ENCODE peak calls at places on chromosomes 1 and 21, in six cellular contexts. P, Z, N, U, J and K are unnamed samples.

GRCh38 chr1:2504224-2504948 is 22.0 kb downstream of the PANK4 start:
- DNase-seq in P (no peak), Z (no peak), N (no peak), U (no peak), J (no peak), K (no peak)

GRCh38 chr1:19345391-19345790 is 33.3 kb downstream of the SLC66A1 start:
- DNase-seq in P (no peak), Z (no peak), N (no peak), U (no peak), J (no peak), K (no peak)

GRCh38 chr1:36365310-36365895 is 20.3 kb downstream of the STK40 start:
- DNase-seq in P (no peak), Z (no peak), N (no peak), U (no peak), J (peak; percentile 85), K (no peak)

GRCh38 chr1:58886611-58887010 is 102.8 kb upstream of the JUN start:
- DNase-seq in P (no peak), Z (no peak), N (no peak), U (no peak), J (peak; percentile 78), K (no peak)

GRCh38 chr1:119075614-119076013 is 64.8 kb downstream of the WARS2 start:
- DNase-seq in P (no peak), Z (no peak), N (no peak), U (no peak), J (peak; percentile 78), K (no peak)

GRCh38 chr21:35529141-35529863 is 480.2 kb upstream of the RUNX1 start:
- DNase-seq in P (no peak), Z (no peak), N (no peak), U (no peak), J (peak; percentile 32), K (no peak)

GRCh38 chr1:109814993-109815786 is 51.5 kb upstream of the EPS8L3 start:
- DNase-seq in P (no peak), Z (no peak), N (no peak), U (no peak), J (no peak), K (no peak)

GRCh38 chr1:101178688-101179491 is 57.9 kb upstream of the S1PR1 start:
- DNase-seq in P (no peak), Z (no peak), N (no peak), U (no peak), J (no peak), K (no peak)

GRCh38 chr1:226408285-226409184 is 642 bp upstream of the PARP1 start:
- DNase-seq in P (no peak), Z (no peak), N (no peak), U (no peak), J (no peak), K (no peak)

GRCh38 chr1:2534775-2535387 is 4.8 kb upstream of the HES5 start:
- DNase-seq in P (no peak), Z (no peak), N (peak; percentile 79), U (no peak), J (no peak), K (peak; percentile 92)

GRCh38 chr1:25090707-25091422 is 141.4 kb downstream of the SYF2 start:
- DNase-seq in P (no peak), Z (no peak), N (no peak), U (no peak), J (no peak), K (no peak)

GRCh38 chr1:180951186-180951745 is 38.6 kb downstream of the KIAA1614 start:
- DNase-seq in P (no peak), Z (no peak), N (no peak), U (no peak), J (no peak), K (no peak)

GRCh38 chr1:149979245-149979971 is 31.1 kb downstream of the OTUD7B start:
- DNase-seq in P (no peak), Z (no peak), N (no peak), U (no peak), J (no peak), K (no peak)

GRCh38 chr1:244100691-244101453 is 49.8 kb downstream of the ZBTB18 start:
- DNase-seq in P (no peak), Z (peak; percentile 46), N (no peak), U (no peak), J (no peak), K (peak; percentile 59)

GRCh38 chr1:234823191-234824176 is 213.5 kb upstream of the IRF2BP2 start:
- DNase-seq in P (no peak), Z (no peak), N (peak; percentile 83), U (no peak), J (no peak), K (peak; percentile 78)

GRCh38 chr1:56094168-56094567 is 485.2 kb downstream of the PLPP3 start:
- DNase-seq in P (no peak), Z (no peak), N (no peak), U (no peak), J (no peak), K (peak; percentile 11)

GRCh38 chr1:234628099-234628498 is 18.1 kb upstream of the IRF2BP2 start:
- DNase-seq in P (no peak), Z (no peak), N (no peak), U (no peak), J (peak; percentile 80), K (no peak)

GRCh38 chr1:243642936-243643335 is 207.1 kb downstream of the AKT3 start:
- DNase-seq in P (no peak), Z (no peak), N (no peak), U (no peak), J (no peak), K (no peak)

GRCh38 chr1:158649052-158649451 is 37.5 kb downstream of the SPTA1 start:
- DNase-seq in P (no peak), Z (no peak), N (no peak), U (no peak), J (no peak), K (no peak)

GRCh38 chr1:154104433-154105082 is 50.3 kb downstream of the NUP210L start:
- DNase-seq in P (no peak), Z (no peak), N (no peak), U (no peak), J (no peak), K (no peak)